ENCODE peak calls at places on chromosomes 4 and X, in five cellular contexts. Z, C, O, S and P are unnamed samples.

GRCh38 chr4:41178372-41179085 is 35.8 kb downstream of the APBB2 start:
- DNase-seq in Z (no peak), C (no peak), O (no peak), S (no peak), P (peak; percentile 93)

GRCh38 chr4:107693132-107693531 is 26.9 kb downstream of the PAPSS1 start:
- DNase-seq in Z (no peak), C (no peak), O (no peak), S (no peak), P (no peak)

GRCh38 chr4:126137782-126138170 is 823.0 kb downstream of the FAT4 start:
- DNase-seq in Z (no peak), C (no peak), O (no peak), S (no peak), P (no peak)

GRCh38 chr4:153804742-153805141 is 15.9 kb upstream of the SFRP2 start:
- DNase-seq in Z (no peak), C (no peak), O (no peak), S (no peak), P (no peak)

GRCh38 chr4:38136604-38137003 is 176.4 kb downstream of the PTTG2 start:
- DNase-seq in Z (no peak), C (no peak), O (no peak), S (no peak), P (no peak)

GRCh38 chr4:2141022-2141761 is 82.1 kb downstream of the NAT8L start:
- DNase-seq in Z (peak; percentile 35), C (no peak), O (no peak), S (no peak), P (no peak)

GRCh38 chr4:126604273-126604867 is 1028.4 kb upstream of the INTU start:
- DNase-seq in Z (no peak), C (peak; percentile 1), O (peak; percentile 18), S (peak; percentile 38), P (peak; percentile 61)

GRCh38 chrX:148938348-148938747 is 437.9 kb downstream of the AFF2 start:
- DNase-seq in Z (no peak), C (no peak), O (no peak), S (no peak), P (no peak)

GRCh38 chrX:71615056-71615455 is 3.3 kb downstream of the CXCR3 start:
- DNase-seq in Z (no peak), C (no peak), O (no peak), S (no peak), P (no peak)

GRCh38 chr4:23163649-23164436 is 471.1 kb downstream of the GBA3 start:
- DNase-seq in Z (no peak), C (no peak), O (no peak), S (no peak), P (peak; percentile 10)

GRCh38 chr4:162782778-162783507 is 383.7 kb downstream of the NAF1 start:
- DNase-seq in Z (no peak), C (no peak), O (no peak), S (no peak), P (no peak)

GRCh38 chr4:151055539-151055938 is 40.5 kb upstream of the LRBA start:
- DNase-seq in Z (no peak), C (no peak), O (no peak), S (no peak), P (no peak)

GRCh38 chr4:141130947-141131545 is 2.2 kb downstream of the RNF150 start:
- DNase-seq in Z (no peak), C (no peak), O (no peak), S (no peak), P (no peak)

GRCh38 chr4:121088867-121089266 is 16.5 kb upstream of the NDNF start:
- DNase-seq in Z (no peak), C (no peak), O (no peak), S (no peak), P (no peak)

GRCh38 chr4:75037253-75037652 is 104.3 kb downstream of the PARM1 start:
- DNase-seq in Z (peak; percentile 23), C (no peak), O (no peak), S (no peak), P (no peak)

DNA sequence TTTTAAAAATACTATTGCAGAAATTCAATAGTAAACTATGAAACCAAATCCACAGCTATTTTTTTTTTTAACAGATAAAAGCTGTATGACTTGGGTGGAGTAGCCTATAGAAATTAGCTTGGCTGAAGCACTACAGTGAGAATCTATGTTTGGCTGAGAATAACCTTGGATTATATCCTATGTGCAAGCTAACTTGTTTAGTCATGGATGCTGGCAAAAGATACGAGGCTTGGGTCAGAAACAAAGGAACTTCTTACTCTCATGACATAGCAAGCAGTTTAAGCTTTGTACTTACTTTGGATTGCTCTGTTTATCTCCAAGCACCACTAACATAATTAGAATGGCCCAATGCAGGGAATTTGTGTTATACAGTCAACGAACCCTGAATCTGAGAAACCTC is 119.2 kb upstream of the GRID2 start:
- DNase-seq in Z (no peak), C (no peak), O (no peak), S (no peak), P (peak; percentile 24)
- TF ChIP-seq BHLHE40 in Z (no peak), C (no peak), O (no peak), S (no peak), P (no peak)

GRCh38 chr4:140012688-140013087 is 141.3 kb downstream of the MAML3 start:
- DNase-seq in Z (no peak), C (peak; percentile 57), O (peak; percentile 70), S (peak; percentile 15), P (peak; percentile 95)
- TF ChIP-seq CTCF in Z (peak; percentile 40), C (peak; percentile 75), O (peak; percentile 79), S (peak; percentile 44), P (peak; percentile 91)

GRCh38 chrX:7921750-7922149 is 5.5 kb downstream of the PNPLA4 start:
- DNase-seq in Z (no peak), C (no peak), O (no peak), S (no peak), P (no peak)

GRCh38 chrX:7925867-7926472 is 1.2 kb downstream of the PNPLA4 start:
- DNase-seq in Z (peak; percentile 51), C (peak; percentile 35), O (peak; percentile 53), S (peak; percentile 32), P (peak; percentile 63)

GRCh38 chrX:7926914-7927258 is 327 bp downstream of the PNPLA4 start:
- DNase-seq in Z (no peak), C (no peak), O (no peak), S (no peak), P (no peak)

GRCh38 chrX:7927259-7928167 is at the start of gene PNPLA4:
- DNase-seq in Z (peak; percentile 86), C (peak; percentile 55), O (peak; percentile 71), S (peak; percentile 85), P (peak; percentile 64)

DNA sequence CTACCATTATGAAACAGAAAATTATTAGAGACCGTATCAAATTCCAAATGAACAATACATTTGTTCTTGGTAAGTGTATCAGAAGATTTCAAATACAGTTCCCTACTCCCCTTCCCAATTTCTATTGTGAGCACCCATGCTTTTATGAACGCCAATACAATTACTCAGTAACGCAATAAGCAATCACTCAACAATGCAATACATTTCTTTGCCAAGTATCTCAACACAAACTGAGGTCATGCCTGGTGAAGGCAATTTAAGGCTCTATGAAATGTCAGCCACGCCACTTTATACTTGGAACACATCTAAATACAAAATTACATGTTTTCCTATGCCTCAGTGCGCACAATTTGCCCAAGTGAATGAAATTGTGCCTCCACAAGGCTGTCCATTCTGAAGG is 712 bp downstream of the PNPLA4 start:
- DNase-seq in Z (no peak), C (no peak), O (no peak), S (no peak), P (peak; percentile 0)
- TF ChIP-seq BHLHE40 in Z (no peak), C (no peak), O (no peak), S (no peak), P (no peak)

DNA sequence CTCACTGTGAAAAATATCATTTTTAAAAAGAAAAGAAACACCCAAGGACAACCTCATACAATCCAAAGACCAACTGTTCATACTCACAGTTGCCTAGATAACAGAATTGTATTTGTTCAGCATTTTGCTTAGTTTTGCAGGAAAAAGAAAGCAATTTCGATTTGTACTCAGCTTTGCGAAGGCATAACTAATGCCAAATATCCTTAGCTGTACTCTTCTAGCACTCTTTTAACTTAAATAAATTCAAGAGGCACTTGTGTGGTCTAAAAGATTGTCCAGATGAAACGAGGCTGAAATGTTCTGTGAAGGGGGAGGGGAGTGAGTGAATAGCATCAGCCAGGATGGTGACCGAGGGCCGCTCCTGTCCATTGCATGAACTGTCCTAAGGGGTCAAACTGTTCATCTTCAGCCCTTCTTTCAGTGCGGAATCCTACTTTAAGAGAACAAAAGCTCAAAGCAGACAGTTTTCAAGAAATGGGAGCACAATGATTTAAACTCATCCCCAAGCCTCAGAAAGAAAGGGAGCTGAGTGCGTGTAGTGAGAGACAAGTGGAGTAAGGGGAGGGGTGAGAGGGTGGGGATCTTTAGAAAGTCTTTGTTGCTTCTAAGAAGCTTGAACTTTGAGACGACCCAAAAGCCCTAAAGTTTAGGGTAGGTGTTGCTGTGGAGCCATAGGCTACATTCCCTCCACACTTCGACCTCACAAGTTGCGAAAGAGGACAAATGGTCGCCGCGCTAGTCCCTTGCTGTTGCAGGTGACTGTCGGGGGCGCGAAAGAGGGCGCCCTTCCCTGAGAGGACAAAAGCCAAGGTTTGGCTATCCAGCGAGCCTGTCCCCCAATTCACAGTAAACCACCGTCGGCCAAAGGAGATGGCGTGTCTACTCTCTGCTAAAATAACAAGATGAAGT is 4.0 kb upstream of the NEUROG2 start:
- DNase-seq in Z (no peak), C (no peak), O (no peak), S (no peak), P (no peak)
- TF ChIP-seq CTCF in Z (peak; percentile 19), C (no peak), O (peak; percentile 43), S (peak; percentile 38), P (no peak)

GRCh38 chr4:89024051-89024675 is 32.8 kb downstream of the FAM13A start:
- DNase-seq in Z (peak; percentile 47), C (peak; percentile 30), O (peak; percentile 77), S (peak; percentile 60), P (peak; percentile 81)
- TF ChIP-seq BHLHE40 in Z (no peak), C (no peak), O (no peak), S (peak; percentile 6), P (peak; percentile 7)